ENCODE peak calls at places on chromosomes 2 and 18, in four cellular contexts. One of them, this sample, is unnamed.
A peak's percentile ranks its signal among the peaks of the same experiment; 100 is the strongest.

GRCh38 chr2:43269706-43270105 is 43.3 kb upstream of the ZFP36L2 start:
- DNase-seq in GM10248: peak; percentile 32
- DNase-seq in WTC11: no peak
- DNase-seq in hypothalamus: no peak
- DNase-seq in this sample: no peak

GRCh38 chr2:11286749-11287148 is 57.7 kb downstream of the ROCK2 start:
- DNase-seq in GM10248: no peak
- DNase-seq in WTC11: no peak
- DNase-seq in hypothalamus: no peak
- DNase-seq in this sample: no peak

GRCh38 chr2:200616193-200616592 is 30.4 kb downstream of the AOX1 start:
- DNase-seq in WTC11: no peak
- DNase-seq in GM10248: no peak
- DNase-seq in hypothalamus: no peak
- DNase-seq in this sample: peak; percentile 12

GRCh38 chr2:26463252-26464207 is 14.4 kb downstream of the OTOF start:
- DNase-seq in hypothalamus: no peak
- DNase-seq in WTC11: peak; percentile 16
- DNase-seq in GM10248: no peak
- DNase-seq in this sample: peak; percentile 20

GRCh38 chr2:76415821-76416220 is 705.1 kb upstream of the GCFC2 start:
- DNase-seq in hypothalamus: no peak
- DNase-seq in WTC11: no peak
- DNase-seq in GM10248: peak; percentile 16
- DNase-seq in this sample: no peak

GRCh38 chr18:13381907-13382682 is 163.5 kb downstream of the LDLRAD4 start:
- DNase-seq in GM10248: peak; percentile 60
- DNase-seq in hypothalamus: peak; percentile 17
- DNase-seq in WTC11: no peak
- DNase-seq in this sample: peak; percentile 72

GRCh38 chr2:118584877-118585276 is 262.6 kb downstream of the EN1 start:
- DNase-seq in GM10248: no peak
- DNase-seq in hypothalamus: no peak
- DNase-seq in WTC11: no peak
- DNase-seq in this sample: no peak

GRCh38 chr2:230602562-230603230 is 109.9 kb upstream of the CAB39 start:
- DNase-seq in hypothalamus: no peak
- DNase-seq in GM10248: peak; percentile 75
- DNase-seq in WTC11: no peak
- DNase-seq in this sample: peak; percentile 13

GRCh38 chr2:20523798-20524197 is 76.9 kb downstream of the RHOB start:
- DNase-seq in GM10248: no peak
- DNase-seq in hypothalamus: no peak
- DNase-seq in WTC11: no peak
- DNase-seq in this sample: no peak

GRCh38 chr2:30368258-30368657 is 78.8 kb upstream of the LCLAT1 start:
- DNase-seq in WTC11: no peak
- DNase-seq in GM10248: no peak
- DNase-seq in hypothalamus: no peak
- DNase-seq in this sample: no peak

GRCh38 chr2:36653967-36654694 is 42.4 kb upstream of the VIT start:
- DNase-seq in GM10248: no peak
- DNase-seq in hypothalamus: no peak
- DNase-seq in WTC11: no peak
- DNase-seq in this sample: no peak

GRCh38 chr18:51647942-51648341 is 450.5 kb upstream of the MEX3C start:
- DNase-seq in WTC11: no peak
- DNase-seq in GM10248: no peak
- DNase-seq in hypothalamus: no peak
- DNase-seq in this sample: no peak

GRCh38 chr2:160372585-160372984 is 121.0 kb downstream of the RBMS1 start:
- DNase-seq in hypothalamus: no peak
- DNase-seq in WTC11: no peak
- DNase-seq in GM10248: no peak
- DNase-seq in this sample: no peak

GRCh38 chr2:95071856-95072255 is 46.3 kb downstream of the MAL start:
- DNase-seq in WTC11: no peak
- DNase-seq in GM10248: no peak
- DNase-seq in hypothalamus: no peak
- DNase-seq in this sample: no peak

GRCh38 chr2:61018319-61018750 is 280 bp upstream of the PUS10 start:
- DNase-seq in WTC11: no peak
- DNase-seq in GM10248: peak; percentile 16
- DNase-seq in hypothalamus: no peak
- DNase-seq in this sample: peak; percentile 49

GRCh38 chr2:236321430-236321829 is 57.2 kb upstream of the ASB18 start:
- DNase-seq in hypothalamus: no peak
- DNase-seq in GM10248: no peak
- DNase-seq in WTC11: no peak
- DNase-seq in this sample: no peak

GRCh38 chr18:78403371-78403770 is 576.2 kb upstream of the SALL3 start:
- DNase-seq in hypothalamus: no peak
- DNase-seq in WTC11: no peak
- DNase-seq in GM10248: no peak
- DNase-seq in this sample: no peak

GRCh38 chr2:235381261-235381912 is 112.5 kb upstream of the AGAP1 start:
- DNase-seq in GM10248: no peak
- DNase-seq in WTC11: no peak
- DNase-seq in hypothalamus: no peak
- DNase-seq in this sample: no peak

GRCh38 chr2:47072018-47072691 is 83.0 kb downstream of the STPG4 start:
- DNase-seq in hypothalamus: peak; percentile 74
- DNase-seq in WTC11: peak; percentile 36
- DNase-seq in GM10248: no peak
- DNase-seq in this sample: no peak

GRCh38 chr2:100427627-100428258 is 10.3 kb upstream of the CHST10 start:
- DNase-seq in WTC11: peak; percentile 78
- DNase-seq in hypothalamus: peak; percentile 18
- DNase-seq in GM10248: peak; percentile 46
- DNase-seq in this sample: peak; percentile 91

GRCh38 chr2:234765315-234765714 is 186.5 kb upstream of the SH3BP4 start:
- DNase-seq in GM10248: no peak
- DNase-seq in WTC11: no peak
- DNase-seq in hypothalamus: no peak
- DNase-seq in this sample: no peak

GRCh38 chr2:151975460-151976414 is 123.1 kb downstream of the CACNB4 start:
- DNase-seq in WTC11: no peak
- DNase-seq in GM10248: no peak
- DNase-seq in hypothalamus: no peak
- DNase-seq in this sample: no peak

GRCh38 chr2:70141754-70142589 is 48.8 kb downstream of the C2orf42 start:
- DNase-seq in GM10248: peak; percentile 61
- DNase-seq in hypothalamus: no peak
- DNase-seq in WTC11: peak; percentile 77
- DNase-seq in this sample: peak; percentile 90

GRCh38 chr18:51622676-51623075 is 425.2 kb upstream of the MEX3C start:
- DNase-seq in hypothalamus: no peak
- DNase-seq in WTC11: peak; percentile 16
- DNase-seq in GM10248: no peak
- DNase-seq in this sample: peak; percentile 19

This sample was measured in DMS53.